ENCODE peak calls at places on chromosomes 12 and 14, in four cellular contexts. T, V, P and K are unnamed samples.

GRCh38 chr14:103733651-103734050 is 18.0 kb downstream of the ZFYVE21 start:
- DNase-seq in T (no peak), V (no peak), P (no peak), K (no peak)

GRCh38 chr14:52596861-52597260 is 44.2 kb downstream of the GPR137C start:
- DNase-seq in T (no peak), V (no peak), P (no peak), K (no peak)

GRCh38 chr12:106084048-106084671 is 54.6 kb downstream of the NUAK1 start:
- DNase-seq in T (no peak), V (peak), P (peak), K (peak)

GRCh38 chr14:104317500-104317805 is 179.1 kb downstream of the KIF26A start:
- DNase-seq in T (no peak), V (no peak), P (no peak), K (no peak)

GRCh38 chr12:70692681-70693288 is 55.6 kb upstream of the PTPRB start:
- DNase-seq in T (no peak), V (peak), P (peak), K (peak)

GRCh38 chr14:106790189-106791036 is 1264.0 kb downstream of the TMEM121 start:
- DNase-seq in T (peak), V (peak), P (peak), K (no peak)

GRCh38 chr12:80622271-80622670 is 85.2 kb upstream of the MYF6 start:
- DNase-seq in T (no peak), V (no peak), P (peak), K (no peak)

GRCh38 chr12:6689000-6689882 is at the start of gene ZNF384:
- DNase-seq in T (peak), V (peak), P (peak), K (peak)

GRCh38 chr12:47577213-47577612 is 128.6 kb downstream of the RPAP3 start:
- DNase-seq in T (no peak), V (no peak), P (no peak), K (no peak)

GRCh38 chr14:53591816-53592215 is 364.8 kb downstream of the BMP4 start:
- DNase-seq in T (no peak), V (no peak), P (no peak), K (no peak)

GRCh38 chr12:109309441-109310246 is 560 bp upstream of the FOXN4 start:
- DNase-seq in T (no peak), V (peak), P (no peak), K (peak)

GRCh38 chr14:73696466-73697390 is 17.5 kb downstream of the PNMA1 start:
- DNase-seq in T (no peak), V (no peak), P (peak), K (peak)

GRCh38 chr12:8581098-8581784 is 31.4 kb downstream of the AICDA start:
- DNase-seq in T (no peak), V (no peak), P (no peak), K (no peak)

GRCh38 chr14:64196668-64197411 is 97.3 kb downstream of the ESR2 start:
- DNase-seq in T (peak), V (peak), P (no peak), K (peak)

GRCh38 chr14:105884808-105885281 is 358.5 kb downstream of the TMEM121 start:
- DNase-seq in T (no peak), V (no peak), P (no peak), K (no peak)

GRCh38 chr14:23153891-23154796 is 29.3 kb downstream of the SLC7A8 start:
- DNase-seq in T (peak), V (peak), P (no peak), K (peak)

GRCh38 chr12:114700392-114701103 is 16.6 kb upstream of the TBX3 start:
- DNase-seq in T (no peak), V (no peak), P (no peak), K (no peak)

GRCh38 chr12:133233006-133233405 is 2.7 kb downstream of the ANHX start:
- DNase-seq in T (no peak), V (no peak), P (no peak), K (no peak)

GRCh38 chr12:58026892-58027891 is 85.8 kb downstream of the ATP23 start:
- DNase-seq in T (no peak), V (no peak), P (no peak), K (no peak)

GRCh38 chr14:99177876-99178630 is 93.9 kb downstream of the BCL11B start:
- DNase-seq in T (no peak), V (no peak), P (no peak), K (no peak)

GRCh38 chr14:29716150-29716549 is 211.5 kb downstream of the PRKD1 start:
- DNase-seq in T (no peak), V (no peak), P (no peak), K (peak)

GRCh38 chr14:22314183-22314820 is 274.7 kb downstream of the DAD1 start:
- DNase-seq in T (no peak), V (peak), P (peak), K (peak)

GRCh38 chr12:128592345-128592744 is 231.4 kb downstream of the SLC15A4 start:
- DNase-seq in T (no peak), V (no peak), P (no peak), K (no peak)